ENCODE peak calls at places on chromosomes 6 and 20, in eight cellular contexts. P, B, G, N, U, C, X and Y are unnamed samples.
A peak's percentile ranks its signal among the peaks of the same experiment; 100 is the strongest.

GRCh38 chr20:50272413-50273120 is 81.9 kb downstream of the CEBPB start:
- DNase-seq in C (no peak), X (no peak), G (no peak), B (no peak), P (no peak), U (no peak), N (peak; percentile 31), Y (no peak)

GRCh38 chr6:144343736-144344428 is 58.7 kb downstream of the UTRN start:
- DNase-seq in P (peak; percentile 64), B (no peak), U (no peak), X (no peak), G (peak; percentile 33), N (no peak), C (no peak), Y (no peak)

GRCh38 chr6:39402239-39402751 is 79.8 kb upstream of the KCNK16 start:
- DNase-seq in P (no peak), N (no peak), C (no peak), B (no peak), G (no peak), U (peak; percentile 30), X (no peak), Y (no peak)

GRCh38 chr6:148720371-148720770 is 26.5 kb upstream of the UST start:
- DNase-seq in X (peak; percentile 75), C (no peak), U (no peak), G (peak; percentile 74), P (no peak), B (no peak), N (no peak), Y (peak; percentile 71)

GRCh38 chr6:28355743-28356665 is 6.3 kb downstream of the ZKSCAN3 start:
- DNase-seq in N (peak; percentile 57), C (peak; percentile 74), P (peak; percentile 70), B (peak; percentile 83), X (peak; percentile 94), U (peak; percentile 67), G (peak; percentile 94), Y (peak; percentile 80)

GRCh38 chr6:44021628-44022295 is 105.5 kb downstream of the MRPL14 start:
- DNase-seq in N (no peak), U (no peak), P (no peak), G (no peak), C (no peak), X (no peak), B (no peak), Y (no peak)

GRCh38 chr20:34859826-34860545 is 12.7 kb downstream of the GGT7 start:
- DNase-seq in U (no peak), N (no peak), P (no peak), G (no peak), X (no peak), C (peak; percentile 25), B (no peak), Y (no peak)

GRCh38 chr6:44512868-44513641 is 125.5 kb downstream of the CDC5L start:
- DNase-seq in N (no peak), G (peak; percentile 32), U (no peak), P (no peak), C (peak; percentile 9), B (peak; percentile 14), X (peak; percentile 60), Y (peak; percentile 61)

GRCh38 chr20:14219801-14220461 is 117.5 kb downstream of the FLRT3 start:
- DNase-seq in U (no peak), B (peak; percentile 49), N (no peak), X (no peak), G (no peak), C (no peak), P (no peak), Y (no peak)

GRCh38 chr20:24891546-24892393 is 57.3 kb upstream of the CST7 start:
- DNase-seq in X (no peak), U (no peak), N (no peak), P (no peak), B (no peak), G (no peak), C (no peak), Y (no peak)

GRCh38 chr6:119467478-119468081 is 118.0 kb upstream of the MAN1A1 start:
- DNase-seq in B (no peak), P (no peak), N (no peak), U (no peak), G (peak; percentile 45), C (no peak), X (peak; percentile 72), Y (peak; percentile 56)

GRCh38 chr6:34575326-34575725 is 19.2 kb upstream of the SPDEF start:
- DNase-seq in G (no peak), B (no peak), X (no peak), P (peak; percentile 8), C (no peak), N (no peak), U (no peak), Y (no peak)

GRCh38 chr20:2692036-2692885 is at the start of gene EBF4:
- DNase-seq in P (no peak), U (no peak), N (no peak), C (no peak), X (peak; percentile 6), G (peak; percentile 34), B (peak; percentile 9), Y (no peak)

GRCh38 chr20:58851221-58851968 is 693 bp upstream of the GNAS-AS1 start:
- DNase-seq in B (no peak), U (no peak), N (no peak), G (no peak), P (no peak), X (no peak), C (no peak), Y (no peak)

GRCh38 chr6:44161997-44162338 is 3.3 kb downstream of the CAPN11 start:
- DNase-seq in X (peak; percentile 49), U (no peak), B (no peak), N (no peak), G (peak; percentile 15), C (no peak), P (no peak), Y (peak; percentile 43)

GRCh38 chr6:39189915-39190544 is 39.2 kb downstream of the KCNK5 start:
- DNase-seq in B (peak; percentile 67), U (no peak), P (peak; percentile 46), X (peak; percentile 16), N (no peak), C (no peak), G (no peak), Y (no peak)

GRCh38 chr6:95203153-95203754 is 374.1 kb upstream of the MANEA start:
- DNase-seq in G (peak; percentile 40), B (peak; percentile 47), C (no peak), U (no peak), X (peak; percentile 28), N (no peak), P (no peak), Y (peak; percentile 1)

GRCh38 chr6:168583821-168584220 is 142.8 kb downstream of the SMOC2 start:
- DNase-seq in X (no peak), P (no peak), U (no peak), C (no peak), N (no peak), B (no peak), G (no peak), Y (no peak)

GRCh38 chr6:116827561-116828240 is 1.2 kb downstream of the GPRC6A start:
- DNase-seq in B (no peak), X (no peak), N (no peak), U (no peak), C (no peak), P (no peak), G (no peak), Y (no peak)

GRCh38 chr6:113662049-113662655 is 195.0 kb upstream of the MARCKS start:
- DNase-seq in C (no peak), X (no peak), P (no peak), U (no peak), B (no peak), G (no peak), N (no peak), Y (no peak)

GRCh38 chr6:39818695-39819094 is 26.5 kb downstream of the DAAM2 start:
- DNase-seq in U (no peak), N (no peak), G (no peak), B (no peak), C (no peak), P (no peak), X (no peak), Y (no peak)

GRCh38 chr20:48635791-48636267 is 192.0 kb downstream of the PREX1 start:
- DNase-seq in N (no peak), C (peak; percentile 72), B (peak; percentile 85), X (peak; percentile 46), G (peak; percentile 63), U (peak; percentile 47), P (peak; percentile 63), Y (no peak)

GRCh38 chr6:84052204-84052882 is 18.8 kb downstream of the MRAP2 start:
- DNase-seq in N (peak; percentile 89), X (peak; percentile 53), P (no peak), B (no peak), G (peak; percentile 70), U (peak; percentile 11), C (peak; percentile 45), Y (peak; percentile 50)

GRCh38 chr6:141026504-141026903 is 1106.2 kb upstream of the GJE1 start:
- DNase-seq in P (no peak), U (no peak), B (peak; percentile 3), X (no peak), N (no peak), G (no peak), C (no peak), Y (no peak)

GRCh38 chr6:160129886-160130615 is 8.4 kb downstream of the SLC22A1 start:
- DNase-seq in U (no peak), N (no peak), G (no peak), C (no peak), B (no peak), P (no peak), X (no peak), Y (no peak)

GRCh38 chr6:83057705-83058321 is 7.8 kb downstream of the UBE3D start:
- DNase-seq in U (no peak), X (peak; percentile 64), G (peak; percentile 69), N (no peak), C (peak; percentile 51), P (no peak), B (peak; percentile 58), Y (no peak)